ENCODE peak calls at places on chromosomes 6 and 20, in six cellular contexts. One of them, this sample, is unnamed. For H3K4me1, the result is how much of the 10 kb centered on the place peaks cover.

GRCh38 chr20:51338692-51339440 is 203.7 kb downstream of the NFATC2 start:
- DNase-seq in aorta: no peak
- DNase-seq in pancreas: no peak
- DNase-seq in lower lobe of right lung: no peak
- DNase-seq in left lung: no peak
- DNase-seq in mammary epithelial cell: no peak
- DNase-seq in this sample: no peak

GRCh38 chr20:2221933-2222332 is 73.9 kb upstream of the TGM3 start:
- DNase-seq in aorta: no peak
- DNase-seq in pancreas: no peak
- DNase-seq in mammary epithelial cell: no peak
- DNase-seq in left lung: no peak
- DNase-seq in lower lobe of right lung: no peak
- DNase-seq in this sample: no peak

GRCh38 chr20:16104783-16105182 is 468.5 kb downstream of the KIF16B start:
- DNase-seq in pancreas: no peak
- DNase-seq in mammary epithelial cell: no peak
- DNase-seq in lower lobe of right lung: no peak
- DNase-seq in aorta: no peak
- DNase-seq in left lung: no peak
- DNase-seq in this sample: no peak

GRCh38 chr20:19249515-19249914 is 37.1 kb downstream of the SLC24A3 start:
- DNase-seq in mammary epithelial cell: no peak
- DNase-seq in left lung: no peak
- DNase-seq in lower lobe of right lung: no peak
- DNase-seq in aorta: no peak
- DNase-seq in pancreas: no peak
- DNase-seq in this sample: no peak

GRCh38 chr20:47440857-47441773 is 60.6 kb upstream of the NCOA3 start:
- DNase-seq in aorta: no peak
- DNase-seq in left lung: no peak
- DNase-seq in mammary epithelial cell: no peak
- DNase-seq in pancreas: no peak
- DNase-seq in lower lobe of right lung: no peak
- DNase-seq in this sample: no peak

GRCh38 chr20:61629361-61630239 is 377.5 kb downstream of the CDH4 start:
- DNase-seq in mammary epithelial cell: no peak
- DNase-seq in pancreas: no peak
- DNase-seq in lower lobe of right lung: no peak
- DNase-seq in aorta: peak
- DNase-seq in left lung: no peak
- DNase-seq in this sample: no peak

GRCh38 chr6:99467509-99468106 is 42.5 kb upstream of the PNISR start:
- DNase-seq in left lung: no peak
- DNase-seq in mammary epithelial cell: no peak
- DNase-seq in pancreas: no peak
- DNase-seq in aorta: no peak
- DNase-seq in lower lobe of right lung: no peak
- DNase-seq in this sample: no peak

GRCh38 chr6:57267586-57268293 is 45.6 kb upstream of the RAB23 start:
- DNase-seq in pancreas: no peak
- DNase-seq in left lung: no peak
- DNase-seq in aorta: peak
- DNase-seq in lower lobe of right lung: peak
- DNase-seq in mammary epithelial cell: peak
- DNase-seq in this sample: peak

GRCh38 chr6:148423601-148424270 is 81.1 kb downstream of the SASH1 start:
- DNase-seq in left lung: no peak
- DNase-seq in aorta: no peak
- DNase-seq in pancreas: no peak
- DNase-seq in mammary epithelial cell: no peak
- DNase-seq in lower lobe of right lung: no peak
- DNase-seq in this sample: no peak

GRCh38 chr6:40852667-40853383 is 186.2 kb downstream of the UNC5CL start:
- DNase-seq in pancreas: no peak
- DNase-seq in left lung: no peak
- DNase-seq in mammary epithelial cell: no peak
- DNase-seq in lower lobe of right lung: no peak
- DNase-seq in aorta: no peak
- DNase-seq in this sample: no peak

GRCh38 chr6:97621111-97621510 is 338.1 kb upstream of the MMS22L start:
- DNase-seq in mammary epithelial cell: no peak
- DNase-seq in lower lobe of right lung: no peak
- DNase-seq in aorta: no peak
- DNase-seq in left lung: no peak
- DNase-seq in pancreas: no peak
- DNase-seq in this sample: no peak

GRCh38 chr20:23235173-23236027 is 115.2 kb upstream of the NXT1 start:
- DNase-seq in lower lobe of right lung: peak
- DNase-seq in aorta: peak
- DNase-seq in mammary epithelial cell: peak
- DNase-seq in pancreas: no peak
- DNase-seq in left lung: peak
- DNase-seq in this sample: no peak

GRCh38 chr6:119285908-119286625 is 63.5 kb downstream of the MAN1A1 start:
- DNase-seq in mammary epithelial cell: no peak
- DNase-seq in aorta: no peak
- DNase-seq in left lung: no peak
- DNase-seq in lower lobe of right lung: no peak
- DNase-seq in pancreas: no peak
- DNase-seq in this sample: no peak

GRCh38 chr6:80967618-80968017 is 784.9 kb downstream of the TENT5A start:
- DNase-seq in left lung: no peak
- DNase-seq in mammary epithelial cell: no peak
- DNase-seq in aorta: no peak
- DNase-seq in lower lobe of right lung: no peak
- DNase-seq in pancreas: no peak
- DNase-seq in this sample: no peak

GRCh38 chr6:155853011-155853410 is 397.4 kb upstream of the NOX3 start:
- DNase-seq in pancreas: no peak
- DNase-seq in lower lobe of right lung: no peak
- DNase-seq in mammary epithelial cell: no peak
- DNase-seq in left lung: no peak
- DNase-seq in aorta: no peak
- DNase-seq in this sample: no peak

GRCh38 chr6:77173472-77174074 is 289.7 kb downstream of the HTR1B start:
- DNase-seq in pancreas: no peak
- DNase-seq in lower lobe of right lung: no peak
- DNase-seq in aorta: no peak
- DNase-seq in left lung: peak
- DNase-seq in mammary epithelial cell: peak
- DNase-seq in this sample: no peak

GRCh38 chr6:152220785-152221184 is 413.3 kb downstream of the ESR1 start:
- DNase-seq in mammary epithelial cell: no peak
- DNase-seq in pancreas: no peak
- DNase-seq in aorta: no peak
- DNase-seq in lower lobe of right lung: no peak
- DNase-seq in left lung: no peak
- DNase-seq in this sample: no peak

GRCh38 chr6:155177369-155177961 is 86.3 kb upstream of the CLDN20 start:
- DNase-seq in left lung: no peak
- DNase-seq in pancreas: no peak
- DNase-seq in aorta: no peak
- DNase-seq in mammary epithelial cell: peak
- DNase-seq in lower lobe of right lung: no peak
- DNase-seq in this sample: peak

GRCh38 chr6:111492499-111492898 is 9.5 kb upstream of the REV3L start:
- DNase-seq in mammary epithelial cell: no peak
- DNase-seq in pancreas: no peak
- DNase-seq in left lung: no peak
- DNase-seq in lower lobe of right lung: no peak
- DNase-seq in aorta: no peak
- DNase-seq in this sample: no peak

GRCh38 chr6:63644668-63645326 is 9.2 kb downstream of the PHF3 start:
- DNase-seq in mammary epithelial cell: peak
- DNase-seq in aorta: no peak
- DNase-seq in pancreas: no peak
- DNase-seq in lower lobe of right lung: no peak
- DNase-seq in left lung: no peak
- DNase-seq in this sample: no peak

GRCh38 chr6:128519931-128520435 is 416 bp downstream of the PTPRK start:
- DNase-seq in mammary epithelial cell: peak
- DNase-seq in aorta: no peak
- DNase-seq in pancreas: peak
- DNase-seq in left lung: peak
- DNase-seq in lower lobe of right lung: peak
- DNase-seq in this sample: peak

GRCh38 chr20:25309395-25310267 is 61.7 kb downstream of the PYGB start:
- DNase-seq in mammary epithelial cell: peak
- DNase-seq in pancreas: no peak
- DNase-seq in lower lobe of right lung: peak
- DNase-seq in aorta: peak
- DNase-seq in left lung: peak
- DNase-seq in this sample: no peak

GRCh38 chr6:142444800-142445405 is 143.1 kb downstream of the ADGRG6 start:
- DNase-seq in pancreas: no peak
- DNase-seq in lower lobe of right lung: no peak
- DNase-seq in mammary epithelial cell: no peak
- DNase-seq in aorta: no peak
- DNase-seq in left lung: no peak
- DNase-seq in this sample: no peak

GRCh38 chr20:38127920-38128528 is 37.0 kb downstream of the TGM2 start:
- DNase-seq in aorta: no peak
- DNase-seq in mammary epithelial cell: no peak
- DNase-seq in pancreas: no peak
- DNase-seq in lower lobe of right lung: peak
- DNase-seq in left lung: no peak
- DNase-seq in this sample: no peak

GRCh38 chr6:166586424-166587156 is at the start of gene RAMACL:
- DNase-seq in mammary epithelial cell: peak
- DNase-seq in left lung: no peak
- DNase-seq in aorta: no peak
- DNase-seq in pancreas: no peak
- DNase-seq in lower lobe of right lung: no peak
- DNase-seq in this sample: peak

GRCh38 chr6:79466222-79466834 is 70.9 kb downstream of the LCA5 start:
- DNase-seq in pancreas: no peak
- DNase-seq in aorta: no peak
- DNase-seq in mammary epithelial cell: peak
- DNase-seq in left lung: no peak
- DNase-seq in lower lobe of right lung: no peak
- DNase-seq in this sample: no peak

GRCh38 chr6:52304917-52305316 is 20.4 kb upstream of the MCM3 start:
- DNase-seq in pancreas: no peak
- DNase-seq in left lung: no peak
- DNase-seq in lower lobe of right lung: no peak
- DNase-seq in mammary epithelial cell: no peak
- DNase-seq in aorta: no peak
- DNase-seq in this sample: no peak
- H3K4me3 ChIP-seq in pancreas: no peak
- H3K4me3 ChIP-seq in left lung: no peak
- H3K4me3 ChIP-seq in lower lobe of right lung: no peak
- H3K4me3 ChIP-seq in mammary epithelial cell: no peak
- H3K4me3 ChIP-seq in aorta: no peak
- H3K4me3 ChIP-seq in this sample: peak

GRCh38 chr20:63313349-63314014 is 20.5 kb downstream of the COL20A1 start:
- DNase-seq in mammary epithelial cell: no peak
- DNase-seq in left lung: peak
- DNase-seq in pancreas: no peak
- DNase-seq in aorta: no peak
- DNase-seq in lower lobe of right lung: peak
- DNase-seq in this sample: no peak
- H3K27ac ChIP-seq in mammary epithelial cell: no peak
- H3K27ac ChIP-seq in left lung: no peak
- H3K27ac ChIP-seq in pancreas: no peak
- H3K27ac ChIP-seq in aorta: no peak
- H3K27ac ChIP-seq in lower lobe of right lung: no peak
- H3K27ac ChIP-seq in this sample: no peak

GRCh38 chr20:43942213-43942590 is 27.6 kb downstream of the TOX2 start:
- DNase-seq in left lung: no peak
- DNase-seq in lower lobe of right lung: no peak
- DNase-seq in mammary epithelial cell: no peak
- DNase-seq in pancreas: no peak
- DNase-seq in aorta: peak
- DNase-seq in this sample: no peak
- H3K4me1 ChIP-seq in left lung: under half
- H3K4me1 ChIP-seq in lower lobe of right lung: half or more
- H3K4me1 ChIP-seq in mammary epithelial cell: half or more
- H3K4me1 ChIP-seq in pancreas: under half
- H3K4me1 ChIP-seq in aorta: under half
- H3K4me1 ChIP-seq in this sample: half or more

GRCh38 chr20:53764416-53764800 is 170.8 kb upstream of the ZNF217 start:
- DNase-seq in lower lobe of right lung: no peak
- DNase-seq in pancreas: no peak
- DNase-seq in left lung: no peak
- DNase-seq in mammary epithelial cell: no peak
- DNase-seq in aorta: no peak
- DNase-seq in this sample: no peak
- H3K4me3 ChIP-seq in lower lobe of right lung: peak
- H3K4me3 ChIP-seq in pancreas: peak
- H3K4me3 ChIP-seq in left lung: no peak
- H3K4me3 ChIP-seq in mammary epithelial cell: no peak
- H3K4me3 ChIP-seq in aorta: no peak
- H3K4me3 ChIP-seq in this sample: no peak

GRCh38 chr20:63467294-63468083 is 5.0 kb downstream of the KCNQ2 start:
- DNase-seq in pancreas: no peak
- DNase-seq in mammary epithelial cell: no peak
- DNase-seq in left lung: no peak
- DNase-seq in lower lobe of right lung: no peak
- DNase-seq in aorta: no peak
- DNase-seq in this sample: no peak
- H3K27ac ChIP-seq in pancreas: no peak
- H3K27ac ChIP-seq in mammary epithelial cell: no peak
- H3K27ac ChIP-seq in left lung: no peak
- H3K27ac ChIP-seq in lower lobe of right lung: no peak
- H3K27ac ChIP-seq in aorta: no peak
- H3K27ac ChIP-seq in this sample: no peak

GRCh38 chr20:17541996-17542395 is 10.8 kb upstream of the BFSP1 start:
- DNase-seq in left lung: no peak
- DNase-seq in aorta: no peak
- DNase-seq in lower lobe of right lung: no peak
- DNase-seq in mammary epithelial cell: peak
- DNase-seq in pancreas: no peak
- DNase-seq in this sample: no peak
- H3K4me1 ChIP-seq in left lung: under half
- H3K4me1 ChIP-seq in aorta: under half
- H3K4me1 ChIP-seq in lower lobe of right lung: under half
- H3K4me1 ChIP-seq in mammary epithelial cell: under half
- H3K4me1 ChIP-seq in pancreas: under half
- H3K4me1 ChIP-seq in this sample: under half

This sample was measured in CD8-positive, alpha-beta memory T cell.